ENCODE peak calls at places on chromosomes 6 and 20, in nine cellular contexts. T is cardiac muscle cell, M is HepG2, E is breast epithelium, C is adrenal gland, R is fibroblast of the aortic adventitia, F is heart left ventricle, I is upper lobe of right lung, U is coronary artery. W is an unnamed sample.
A peak's percentile ranks its signal among the peaks of the same experiment; 100 is the strongest.

GRCh38 chr6:23081701-23082100 is 512.3 kb downstream of the HDGFL1 start:
- DNase-seq in T (no peak), C (no peak), I (no peak), U (no peak), E (no peak), R (no peak), F (no peak), M (no peak), W (no peak)

GRCh38 chr6:17511084-17511483 is 89.0 kb upstream of the FAM8A1 start:
- DNase-seq in T (no peak), I (no peak), E (no peak), R (no peak), F (no peak), U (no peak), C (no peak), M (no peak), W (no peak)

GRCh38 chr6:73180076-73180717 is 45.1 kb downstream of the KHDC1L start:
- DNase-seq in U (no peak), T (no peak), E (no peak), C (no peak), F (no peak), R (no peak), I (no peak), M (no peak), W (peak; percentile 3)

GRCh38 chr6:162638931-162639574 is 88.5 kb downstream of the PRKN start:
- DNase-seq in C (no peak), I (no peak), R (no peak), M (no peak), U (no peak), F (no peak), T (no peak), E (no peak), W (no peak)

GRCh38 chr20:38789503-38790209 is 15.8 kb upstream of the PPP1R16B start:
- DNase-seq in M (no peak), F (no peak), C (no peak), T (no peak), E (no peak), R (peak; percentile 22), U (no peak), I (no peak), W (peak; percentile 14)

GRCh38 chr6:37306624-37307222 is 47.1 kb upstream of the RNF8 start:
- DNase-seq in I (no peak), F (no peak), U (no peak), T (peak; percentile 28), M (no peak), E (no peak), C (no peak), R (no peak), W (no peak)

GRCh38 chr6:100274147-100274546 is 190.6 kb downstream of the SIM1 start:
- DNase-seq in E (no peak), C (no peak), F (no peak), R (no peak), M (no peak), U (no peak), T (no peak), I (no peak), W (no peak)

GRCh38 chr6:113564401-113565161 is 292.6 kb upstream of the MARCKS start:
- DNase-seq in C (peak; percentile 85), M (peak; percentile 74), U (peak; percentile 75), E (peak; percentile 54), F (peak; percentile 94), R (peak; percentile 98), T (peak; percentile 95), I (peak; percentile 72), W (peak; percentile 93)

GRCh38 chr6:80163754-80164187 is 57.3 kb downstream of the BCKDHB start:
- DNase-seq in E (no peak), I (no peak), U (no peak), M (peak; percentile 26), C (no peak), F (no peak), R (peak; percentile 83), T (peak; percentile 9), W (peak; percentile 52)

GRCh38 chr20:49349678-49350077 is 71.8 kb upstream of the ZNFX1 start:
- DNase-seq in M (no peak), C (no peak), R (peak; percentile 27), E (no peak), F (no peak), T (no peak), I (no peak), U (no peak), W (no peak)

GRCh38 chr6:168181776-168182765 is 103.1 kb upstream of the FRMD1 start:
- DNase-seq in E (no peak), M (no peak), U (no peak), F (no peak), C (peak; percentile 34), T (no peak), R (no peak), I (no peak), W (no peak)

GRCh38 chr6:36938536-36938935 is 16.0 kb upstream of the PI16 start:
- DNase-seq in T (no peak), E (no peak), C (no peak), R (peak; percentile 64), M (no peak), F (no peak), U (no peak), I (no peak), W (peak; percentile 20)

GRCh38 chr6:82441047-82441770 is 77.6 kb downstream of the TPBG start:
- DNase-seq in C (no peak), F (no peak), I (no peak), M (no peak), R (no peak), E (no peak), U (no peak), T (no peak), W (no peak)

GRCh38 chr20:3687655-3688054 is 5.8 kb upstream of the ADAM33 start:
- DNase-seq in U (no peak), M (peak; percentile 44), E (no peak), T (no peak), C (no peak), I (no peak), R (peak; percentile 80), F (no peak), W (no peak)
- TF ChIP-seq CTCF in U (no peak), M (no peak), E (no peak), T (no peak), C (no peak), I (no peak), R (no peak), F (no peak), W (no peak)

DNA sequence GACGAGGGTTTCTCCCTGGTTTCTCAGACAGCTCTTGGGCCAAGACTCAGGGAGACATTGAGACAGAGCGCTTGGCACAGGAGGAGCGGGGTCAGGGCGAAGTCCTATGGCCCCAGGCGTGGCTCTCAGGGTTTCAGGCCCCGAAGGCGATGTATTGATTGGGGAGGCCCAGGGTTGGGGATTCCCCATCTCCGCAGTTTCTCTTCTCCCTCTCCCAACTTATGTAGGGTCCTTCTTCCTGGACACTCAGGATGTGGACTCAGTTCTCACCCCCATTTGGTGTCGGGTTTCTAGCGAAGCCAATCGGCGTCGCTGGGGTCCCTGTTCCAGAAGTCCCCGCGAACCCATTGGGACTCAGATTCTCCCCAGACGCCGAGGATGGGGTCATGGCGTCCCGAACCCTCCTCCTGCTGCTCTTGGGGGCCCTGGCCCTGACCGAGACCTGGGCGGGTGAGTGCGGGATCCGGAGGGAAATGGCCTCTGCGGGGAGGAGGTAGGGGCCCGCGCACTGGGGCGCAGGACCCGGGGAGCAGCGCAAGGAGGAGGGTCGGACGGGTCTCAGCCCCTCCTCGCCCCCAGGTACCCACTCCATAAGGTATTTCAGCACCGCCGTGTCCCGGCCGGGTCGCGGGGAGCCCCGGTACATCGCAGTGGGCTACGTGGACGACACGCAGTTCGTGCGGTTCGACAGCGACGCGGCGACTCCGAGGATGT is 16.1 kb upstream of the HLA-A start:
- DNase-seq in F (peak; percentile 53), M (no peak), T (no peak), U (peak; percentile 69), I (peak; percentile 71), C (no peak), E (no peak), R (peak; percentile 26), W (no peak)
- H3K4me3 ChIP-seq in F (no peak overlapping the region), M (peak overlapping the region; percentile 74), T (no peak overlapping the region), U (peak overlapping the region; percentile 93), I (peak overlapping the region; percentile 80), C (peak overlapping the region; percentile 24), E (peak overlapping the region; percentile 46), R (peak overlapping the region; percentile 61), W (peak overlapping the region; percentile 78)

GRCh38 chr6:131949615-131949908 is 1.6 kb downstream of the CCN2 start:
- DNase-seq in E (no peak), I (no peak), U (no peak), T (no peak), R (peak; percentile 96), M (no peak), F (no peak), C (no peak), W (peak; percentile 89)

GRCh38 chr6:131951576-131952230 is 531 bp upstream of the CCN2 start:
- DNase-seq in M (no peak), U (no peak), F (no peak), R (no peak), T (no peak), I (no peak), C (no peak), E (no peak), W (no peak)

GRCh38 chr6:131948692-131949614 is 2.2 kb downstream of the CCN2 start:
- DNase-seq in U (no peak), I (no peak), E (no peak), F (peak; percentile 35), T (peak; percentile 11), R (peak; percentile 81), C (peak; percentile 58), M (peak; percentile 67), W (peak; percentile 63)

GRCh38 chr6:131950767-131951575 is at the start of gene CCN2:
- DNase-seq in M (peak; percentile 100), E (peak; percentile 77), U (peak; percentile 94), C (peak; percentile 88), R (peak; percentile 100), I (peak; percentile 87), T (peak; percentile 91), F (peak; percentile 79), W (peak; percentile 100)

DNA sequence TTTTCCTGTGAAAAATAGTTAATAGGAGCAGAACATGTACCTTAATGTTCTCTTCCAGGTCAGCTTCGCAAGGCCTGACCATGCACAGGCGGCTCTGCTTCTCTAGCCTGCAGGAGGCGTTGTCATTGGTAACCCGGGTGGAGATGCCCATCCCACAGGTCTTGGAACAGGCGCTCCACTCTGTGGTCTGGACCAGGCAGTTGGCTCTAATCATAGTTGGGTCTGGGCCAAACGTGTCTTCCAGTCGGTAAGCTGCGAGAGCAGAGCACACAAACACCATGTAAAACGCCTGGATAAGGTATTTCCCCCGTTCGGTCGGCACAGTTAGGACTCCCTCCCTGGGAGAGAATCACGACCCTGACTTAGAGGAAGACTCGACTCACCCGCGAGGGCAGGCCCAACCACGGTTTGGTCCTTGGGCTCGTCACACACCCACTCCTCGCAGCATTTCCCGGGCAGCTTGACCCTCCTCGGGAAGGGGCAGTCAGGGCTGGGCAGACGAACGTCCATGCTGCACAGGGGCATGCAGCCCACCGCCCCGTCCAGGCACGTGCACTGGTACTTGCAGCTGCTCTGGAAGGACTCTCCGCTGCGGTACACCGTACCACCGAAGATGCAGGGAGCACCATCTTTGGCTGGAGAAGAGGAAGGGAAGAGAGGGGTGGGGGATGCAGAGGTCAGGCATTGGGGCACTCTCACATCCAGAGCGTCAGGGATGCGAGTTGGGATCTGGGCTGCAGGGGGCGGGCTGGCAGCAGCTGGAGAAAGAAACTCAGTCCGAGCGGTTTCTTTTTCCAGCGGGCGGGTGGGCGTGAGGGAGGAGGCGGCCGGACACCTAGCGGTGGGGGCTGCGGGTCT is 1.0 kb downstream of the CCN2 start:
- DNase-seq in M (peak; percentile 75), C (peak; percentile 84), R (peak; percentile 96), F (peak; percentile 78), T (peak; percentile 88), I (peak; percentile 82), E (peak; percentile 71), U (peak; percentile 90), W (peak; percentile 81)
- TF ChIP-seq CTCF in M (peak; percentile 83), C (peak; percentile 23), R (peak; percentile 56), F (peak; percentile 43), T (peak; percentile 47), I (peak; percentile 42), E (peak; percentile 37), U (peak; percentile 30), W (peak; percentile 63)

GRCh38 chr20:44745560-44746366 is at the start of gene KCNK15:
- DNase-seq in C (no peak), I (peak; percentile 74), T (peak; percentile 61), M (no peak), U (no peak), E (no peak), F (peak; percentile 53), R (no peak), W (no peak)
- H3K4me3 ChIP-seq in C (no peak within 1 kb of the TSS), I (peak within 1 kb of the TSS; percentile 60), T (peak within 1 kb of the TSS; percentile 37), M (peak within 1 kb of the TSS; percentile 37), U (peak within 1 kb of the TSS; percentile 92), E (peak within 1 kb of the TSS; percentile 59), F (peak within 1 kb of the TSS; percentile 57), R (peak within 1 kb of the TSS; percentile 63), W (peak within 1 kb of the TSS; percentile 49)